ENCODE peak calls at places on chromosomes 5 and 9, in nine cellular contexts. One of them, this sample, is unnamed.

GRCh38 chr9:95078934-95079333 is 238.6 kb downstream of the FANCC start:
- DNase-seq in stomach: peak
- DNase-seq in uterus: no peak
- DNase-seq in psoas muscle: no peak
- DNase-seq in PC-3: no peak
- DNase-seq in cardiac fibroblast: no peak
- DNase-seq in mucosa of descending colon: no peak
- DNase-seq in AG04450: no peak
- DNase-seq in astrocyte of the cerebellum: no peak
- DNase-seq in this sample: no peak

GRCh38 chr5:887947-888640 is 4.5 kb downstream of the BRD9 start:
- DNase-seq in PC-3: no peak
- DNase-seq in psoas muscle: no peak
- DNase-seq in cardiac fibroblast: peak
- DNase-seq in stomach: no peak
- DNase-seq in AG04450: no peak
- DNase-seq in mucosa of descending colon: no peak
- DNase-seq in astrocyte of the cerebellum: no peak
- DNase-seq in uterus: no peak
- DNase-seq in this sample: no peak

GRCh38 chr5:172931001-172931536 is 28.2 kb upstream of the RPL26L1 start:
- DNase-seq in mucosa of descending colon: no peak
- DNase-seq in psoas muscle: peak
- DNase-seq in astrocyte of the cerebellum: peak
- DNase-seq in stomach: no peak
- DNase-seq in uterus: no peak
- DNase-seq in cardiac fibroblast: peak
- DNase-seq in PC-3: peak
- DNase-seq in AG04450: peak
- DNase-seq in this sample: peak

GRCh38 chr5:180830253-180831138 is 27.9 kb upstream of the MGAT1 start:
- DNase-seq in PC-3: peak
- DNase-seq in cardiac fibroblast: peak
- DNase-seq in mucosa of descending colon: peak
- DNase-seq in uterus: peak
- DNase-seq in stomach: peak
- DNase-seq in astrocyte of the cerebellum: no peak
- DNase-seq in psoas muscle: peak
- DNase-seq in AG04450: no peak
- DNase-seq in this sample: no peak

GRCh38 chr5:137730331-137730730 is 5.6 kb downstream of the KLHL3 start:
- DNase-seq in astrocyte of the cerebellum: no peak
- DNase-seq in uterus: no peak
- DNase-seq in mucosa of descending colon: no peak
- DNase-seq in cardiac fibroblast: peak
- DNase-seq in PC-3: peak
- DNase-seq in psoas muscle: no peak
- DNase-seq in stomach: no peak
- DNase-seq in AG04450: no peak
- DNase-seq in this sample: no peak

GRCh38 chr5:132566657-132567056 is 9.9 kb downstream of the RAD50 start:
- DNase-seq in stomach: no peak
- DNase-seq in PC-3: peak
- DNase-seq in psoas muscle: no peak
- DNase-seq in mucosa of descending colon: no peak
- DNase-seq in astrocyte of the cerebellum: no peak
- DNase-seq in AG04450: no peak
- DNase-seq in uterus: no peak
- DNase-seq in cardiac fibroblast: no peak
- DNase-seq in this sample: no peak

GRCh38 chr5:95281211-95281610 is 3.7 kb downstream of the MCTP1 start:
- DNase-seq in AG04450: no peak
- DNase-seq in mucosa of descending colon: no peak
- DNase-seq in psoas muscle: no peak
- DNase-seq in stomach: no peak
- DNase-seq in cardiac fibroblast: peak
- DNase-seq in PC-3: peak
- DNase-seq in astrocyte of the cerebellum: no peak
- DNase-seq in uterus: no peak
- DNase-seq in this sample: no peak

GRCh38 chr5:154391788-154392187 is 54.0 kb upstream of the SAP30L start:
- DNase-seq in AG04450: no peak
- DNase-seq in cardiac fibroblast: no peak
- DNase-seq in uterus: no peak
- DNase-seq in astrocyte of the cerebellum: no peak
- DNase-seq in stomach: no peak
- DNase-seq in psoas muscle: no peak
- DNase-seq in mucosa of descending colon: no peak
- DNase-seq in PC-3: no peak
- DNase-seq in this sample: no peak

GRCh38 chr5:120329095-120329494 is 135.0 kb upstream of the PRR16 start:
- DNase-seq in AG04450: no peak
- DNase-seq in astrocyte of the cerebellum: no peak
- DNase-seq in mucosa of descending colon: no peak
- DNase-seq in psoas muscle: no peak
- DNase-seq in cardiac fibroblast: no peak
- DNase-seq in uterus: no peak
- DNase-seq in stomach: no peak
- DNase-seq in PC-3: no peak
- DNase-seq in this sample: no peak

GRCh38 chr5:142425286-142426065 is 100.7 kb upstream of the SPRY4 start:
- DNase-seq in AG04450: peak
- DNase-seq in psoas muscle: no peak
- DNase-seq in PC-3: no peak
- DNase-seq in stomach: no peak
- DNase-seq in astrocyte of the cerebellum: no peak
- DNase-seq in uterus: no peak
- DNase-seq in mucosa of descending colon: no peak
- DNase-seq in cardiac fibroblast: peak
- DNase-seq in this sample: no peak

GRCh38 chr9:136825295-136826187 is 16.7 kb upstream of the AJM1 start:
- DNase-seq in PC-3: no peak
- DNase-seq in stomach: no peak
- DNase-seq in psoas muscle: no peak
- DNase-seq in astrocyte of the cerebellum: no peak
- DNase-seq in uterus: no peak
- DNase-seq in AG04450: no peak
- DNase-seq in cardiac fibroblast: no peak
- DNase-seq in mucosa of descending colon: no peak
- DNase-seq in this sample: no peak

GRCh38 chr5:147756566-147756965 is 26.0 kb downstream of the JAKMIP2 start:
- DNase-seq in stomach: no peak
- DNase-seq in mucosa of descending colon: no peak
- DNase-seq in psoas muscle: no peak
- DNase-seq in astrocyte of the cerebellum: no peak
- DNase-seq in cardiac fibroblast: no peak
- DNase-seq in AG04450: no peak
- DNase-seq in uterus: no peak
- DNase-seq in PC-3: no peak
- DNase-seq in this sample: no peak

GRCh38 chr9:114504341-114505186 is 709 bp downstream of the WHRN start:
- DNase-seq in PC-3: peak
- DNase-seq in psoas muscle: peak
- DNase-seq in stomach: peak
- DNase-seq in uterus: peak
- DNase-seq in astrocyte of the cerebellum: no peak
- DNase-seq in AG04450: no peak
- DNase-seq in mucosa of descending colon: peak
- DNase-seq in cardiac fibroblast: no peak
- DNase-seq in this sample: no peak

GRCh38 chr9:114503009-114503408 is 2.3 kb downstream of the WHRN start:
- DNase-seq in mucosa of descending colon: no peak
- DNase-seq in stomach: peak
- DNase-seq in PC-3: peak
- DNase-seq in astrocyte of the cerebellum: no peak
- DNase-seq in uterus: no peak
- DNase-seq in cardiac fibroblast: no peak
- DNase-seq in psoas muscle: no peak
- DNase-seq in AG04450: no peak
- DNase-seq in this sample: no peak

GRCh38 chr9:114505187-114506081 is at the start of gene WHRN:
- DNase-seq in AG04450: peak
- DNase-seq in mucosa of descending colon: peak
- DNase-seq in stomach: peak
- DNase-seq in uterus: peak
- DNase-seq in psoas muscle: peak
- DNase-seq in astrocyte of the cerebellum: peak
- DNase-seq in cardiac fibroblast: peak
- DNase-seq in PC-3: peak
- DNase-seq in this sample: no peak

GRCh38 chr9:114501786-114502682 is 3.2 kb downstream of the WHRN start:
- DNase-seq in uterus: no peak
- DNase-seq in astrocyte of the cerebellum: no peak
- DNase-seq in cardiac fibroblast: no peak
- DNase-seq in psoas muscle: no peak
- DNase-seq in AG04450: no peak
- DNase-seq in stomach: no peak
- DNase-seq in PC-3: peak
- DNase-seq in mucosa of descending colon: no peak
- DNase-seq in this sample: no peak

DNA sequence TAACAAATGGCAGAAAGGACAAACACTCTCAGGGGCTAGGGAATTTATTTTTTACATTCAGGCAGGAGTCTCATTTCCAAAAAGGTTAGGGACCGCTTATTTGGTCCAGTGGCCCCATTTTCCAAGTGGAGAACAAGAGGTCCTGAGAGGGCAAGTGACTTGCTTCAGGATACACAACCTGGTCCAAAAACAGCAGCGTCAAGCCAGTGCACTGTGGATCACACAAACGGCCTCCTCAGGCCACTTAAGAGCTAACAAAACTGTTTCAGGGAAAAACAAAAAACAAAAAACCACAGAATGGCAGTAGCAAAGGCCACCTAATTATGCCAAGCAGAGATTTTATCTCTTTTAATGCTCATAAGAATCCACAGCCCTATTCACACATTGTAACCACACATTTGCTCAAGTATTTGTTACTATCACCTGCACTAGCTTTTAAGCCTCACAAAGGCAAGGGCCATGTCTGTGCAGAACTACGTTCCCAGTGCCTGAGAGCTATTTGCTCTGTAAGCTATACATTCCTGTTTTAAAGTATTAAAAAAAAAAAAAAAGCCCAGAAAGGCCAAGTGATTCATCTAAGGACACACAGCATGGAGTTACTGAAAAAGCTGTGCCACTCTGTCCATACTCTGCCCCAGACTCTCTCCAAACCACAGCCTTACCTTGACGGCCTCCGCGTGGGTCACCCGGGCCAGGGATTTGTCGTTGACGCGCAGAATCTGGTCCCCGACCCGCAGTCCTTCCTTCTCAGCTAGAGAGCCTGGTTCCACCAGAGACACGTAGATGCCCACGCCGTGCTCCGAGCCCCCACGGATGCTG is 1.5 kb downstream of the WHRN start:
- DNase-seq in uterus: no peak
- DNase-seq in astrocyte of the cerebellum: no peak
- DNase-seq in AG04450: no peak
- DNase-seq in cardiac fibroblast: no peak
- DNase-seq in psoas muscle: no peak
- DNase-seq in PC-3: peak
- DNase-seq in stomach: no peak
- DNase-seq in mucosa of descending colon: no peak
- DNase-seq in this sample: no peak
- H3K4me3 ChIP-seq in uterus: peak
- H3K4me3 ChIP-seq in astrocyte of the cerebellum: peak
- H3K4me3 ChIP-seq in AG04450: peak
- H3K4me3 ChIP-seq in cardiac fibroblast: no peak
- H3K4me3 ChIP-seq in psoas muscle: peak
- H3K4me3 ChIP-seq in PC-3: peak
- H3K4me3 ChIP-seq in stomach: peak
- H3K4me3 ChIP-seq in mucosa of descending colon: no peak
- H3K4me3 ChIP-seq in this sample: no peak

GRCh38 chr5:149391524-149391923 is 12.4 kb upstream of the IL17B start:
- DNase-seq in cardiac fibroblast: no peak
- DNase-seq in psoas muscle: no peak
- DNase-seq in AG04450: no peak
- DNase-seq in astrocyte of the cerebellum: no peak
- DNase-seq in mucosa of descending colon: no peak
- DNase-seq in uterus: no peak
- DNase-seq in PC-3: no peak
- DNase-seq in stomach: no peak
- DNase-seq in this sample: no peak

GRCh38 chr5:149387982-149388381 is 8.9 kb upstream of the IL17B start:
- DNase-seq in cardiac fibroblast: peak
- DNase-seq in PC-3: no peak
- DNase-seq in mucosa of descending colon: no peak
- DNase-seq in astrocyte of the cerebellum: no peak
- DNase-seq in uterus: peak
- DNase-seq in stomach: no peak
- DNase-seq in psoas muscle: no peak
- DNase-seq in AG04450: no peak
- DNase-seq in this sample: no peak

GRCh38 chr5:149389552-149390495 is 10.7 kb upstream of the IL17B start:
- DNase-seq in PC-3: no peak
- DNase-seq in cardiac fibroblast: no peak
- DNase-seq in uterus: no peak
- DNase-seq in stomach: no peak
- DNase-seq in mucosa of descending colon: no peak
- DNase-seq in AG04450: no peak
- DNase-seq in astrocyte of the cerebellum: no peak
- DNase-seq in psoas muscle: no peak
- DNase-seq in this sample: no peak

GRCh38 chr5:149388498-149389190 is 9.6 kb upstream of the IL17B start:
- DNase-seq in stomach: no peak
- DNase-seq in AG04450: no peak
- DNase-seq in astrocyte of the cerebellum: no peak
- DNase-seq in mucosa of descending colon: no peak
- DNase-seq in uterus: no peak
- DNase-seq in cardiac fibroblast: no peak
- DNase-seq in psoas muscle: no peak
- DNase-seq in PC-3: no peak
- DNase-seq in this sample: no peak

GRCh38 chr5:149392718-149393117 is 13.6 kb upstream of the IL17B start:
- DNase-seq in stomach: no peak
- DNase-seq in mucosa of descending colon: no peak
- DNase-seq in PC-3: peak
- DNase-seq in astrocyte of the cerebellum: no peak
- DNase-seq in cardiac fibroblast: peak
- DNase-seq in psoas muscle: no peak
- DNase-seq in AG04450: no peak
- DNase-seq in uterus: no peak
- DNase-seq in this sample: no peak
- TF ChIP-seq CTCF in stomach: no peak
- TF ChIP-seq CTCF in mucosa of descending colon: no peak
- TF ChIP-seq CTCF in PC-3: no peak
- TF ChIP-seq CTCF in astrocyte of the cerebellum: no peak
- TF ChIP-seq CTCF in cardiac fibroblast: no peak
- TF ChIP-seq CTCF in psoas muscle: no peak
- TF ChIP-seq CTCF in AG04450: no peak
- TF ChIP-seq CTCF in uterus: no peak
- TF ChIP-seq CTCF in this sample: no peak

GRCh38 chr9:26954050-26954508 is 2.1 kb upstream of the IFT74 start:
- DNase-seq in PC-3: no peak
- DNase-seq in uterus: no peak
- DNase-seq in astrocyte of the cerebellum: no peak
- DNase-seq in psoas muscle: no peak
- DNase-seq in cardiac fibroblast: no peak
- DNase-seq in mucosa of descending colon: no peak
- DNase-seq in AG04450: no peak
- DNase-seq in stomach: no peak
- DNase-seq in this sample: no peak
- H3K4me3 ChIP-seq in PC-3: no peak
- H3K4me3 ChIP-seq in uterus: no peak
- H3K4me3 ChIP-seq in astrocyte of the cerebellum: no peak
- H3K4me3 ChIP-seq in psoas muscle: no peak
- H3K4me3 ChIP-seq in cardiac fibroblast: no peak
- H3K4me3 ChIP-seq in mucosa of descending colon: no peak
- H3K4me3 ChIP-seq in AG04450: no peak
- H3K4me3 ChIP-seq in stomach: no peak
- H3K4me3 ChIP-seq in this sample: no peak

GRCh38 chr9:133935328-133936040 is 56.6 kb downstream of the VAV2 start:
- DNase-seq in astrocyte of the cerebellum: peak
- DNase-seq in PC-3: no peak
- DNase-seq in AG04450: peak
- DNase-seq in psoas muscle: peak
- DNase-seq in mucosa of descending colon: peak
- DNase-seq in cardiac fibroblast: peak
- DNase-seq in uterus: peak
- DNase-seq in stomach: peak
- DNase-seq in this sample: no peak
- TF ChIP-seq CTCF in astrocyte of the cerebellum: peak
- TF ChIP-seq CTCF in PC-3: no peak
- TF ChIP-seq CTCF in AG04450: no peak
- TF ChIP-seq CTCF in psoas muscle: no peak
- TF ChIP-seq CTCF in mucosa of descending colon: no peak
- TF ChIP-seq CTCF in cardiac fibroblast: no peak
- TF ChIP-seq CTCF in uterus: no peak
- TF ChIP-seq CTCF in stomach: peak
- TF ChIP-seq CTCF in this sample: no peak